ENCODE peak calls at places on chromosome 19, in five cellular contexts. U is fibroblast of lung, P is GM23248, C is IMR-90, H is PC-3. W is an unnamed sample.

GRCh38 chr19:13181747-13182388 is 31.7 kb downstream of the IER2 start:
- DNase-seq in U (peak), P (peak), C (peak), H (peak), W (peak)

GRCh38 chr19:35031072-35031881 is 1.0 kb downstream of the SCN1B start:
- DNase-seq in U (peak), P (peak), C (peak), H (peak), W (peak)

GRCh38 chr19:23415561-23416191 is 20.4 kb upstream of the ZNF91 start:
- DNase-seq in U (peak), P (peak), C (no peak), H (no peak), W (no peak)

GRCh38 chr19:31145909-31146453 is 203.3 kb downstream of the TSHZ3 start:
- DNase-seq in U (no peak), P (no peak), C (no peak), H (no peak), W (no peak)

GRCh38 chr19:52343548-52343947 is 7.5 kb downstream of the ZNF610 start:
- DNase-seq in U (peak), P (peak), C (peak), H (peak), W (peak)

GRCh38 chr19:952680-953500 is 27.1 kb downstream of the ARID3A start:
- DNase-seq in U (no peak), P (no peak), C (no peak), H (peak), W (no peak)

GRCh38 chr19:35143818-35144217 is 763 bp downstream of the FXYD7 start:
- DNase-seq in U (no peak), P (no peak), C (no peak), H (no peak), W (no peak)

GRCh38 chr19:36850646-36851442 is at the start of gene ZNF345:
- DNase-seq in U (peak), P (peak), C (peak), H (peak), W (peak)

GRCh38 chr19:3185482-3186376 is at the start of gene NCLN:
- DNase-seq in U (peak), P (peak), C (peak), H (peak), W (peak)

GRCh38 chr19:10191347-10191746 is 3.4 kb downstream of the DNMT1 start:
- DNase-seq in U (peak), P (peak), C (peak), H (peak), W (peak)

GRCh38 chr19:49056101-49056901 is 1.2 kb downstream of the CGB7 start:
- DNase-seq in U (peak), P (peak), C (peak), H (peak), W (peak)

GRCh38 chr19:41239363-41239762 is 20.3 kb downstream of the AXL start:
- DNase-seq in U (no peak), P (no peak), C (no peak), H (no peak), W (no peak)

GRCh38 chr19:10724573-10725071 is 6.7 kb downstream of the DNM2 start:
- DNase-seq in U (no peak), P (peak), C (no peak), H (no peak), W (no peak)

GRCh38 chr19:35206379-35206778 is 22.2 kb downstream of the FAM187B start:
- DNase-seq in U (no peak), P (no peak), C (no peak), H (no peak), W (no peak)

GRCh38 chr19:7699422-7700127 is 2.4 kb downstream of the FCER2 start:
- DNase-seq in U (peak), P (peak), C (no peak), H (peak), W (no peak)

GRCh38 chr19:7700128-7700470 is 1.8 kb downstream of the FCER2 start:
- DNase-seq in U (no peak), P (no peak), C (no peak), H (no peak), W (no peak)

GRCh38 chr19:7699003-7699402 is 2.9 kb downstream of the FCER2 start:
- DNase-seq in U (no peak), P (no peak), C (no peak), H (no peak), W (no peak)

GRCh38 chr19:7701654-7702457 is at the start of gene FCER2:
- DNase-seq in U (no peak), P (no peak), C (no peak), H (no peak), W (no peak)

GRCh38 chr19:7701049-7701653 is 780 bp downstream of the FCER2 start:
- DNase-seq in U (no peak), P (no peak), C (no peak), H (no peak), W (no peak)
- H3K9ac ChIP-seq in U (no peak), P (no peak), C (no peak), H (no peak), W (no peak)

GRCh38 chr19:7480975-7481265 is 7.9 kb downstream of the PEX11G start:
- DNase-seq in U (no peak), P (no peak), C (no peak), H (no peak), W (no peak)

GRCh38 chr19:7480222-7480974 is 8.4 kb downstream of the PEX11G start:
- DNase-seq in U (no peak), P (no peak), C (no peak), H (no peak), W (no peak)

GRCh38 chr19:7478843-7479227 is 10.0 kb downstream of the PEX11G start:
- DNase-seq in U (no peak), P (no peak), C (no peak), H (no peak), W (no peak)

GRCh38 chr19:7483720-7484201 is 5.1 kb downstream of the PEX11G start:
- DNase-seq in U (no peak), P (no peak), C (no peak), H (no peak), W (no peak)

GRCh38 chr19:7482584-7483439 is 6.0 kb downstream of the PEX11G start:
- DNase-seq in U (no peak), P (peak), C (no peak), H (peak), W (no peak)
- H3K4me2 ChIP-seq in U (no peak), P (no peak), C (no peak), H (peak), W (no peak)

GRCh38 chr19:38837656-38838121 is 6.1 kb upstream of the ECH1 start:
- DNase-seq in U (peak), P (peak), C (peak), H (peak), W (no peak)
- H3K9ac ChIP-seq in U (no peak), P (no peak), C (no peak), H (peak), W (no peak)

DNA sequence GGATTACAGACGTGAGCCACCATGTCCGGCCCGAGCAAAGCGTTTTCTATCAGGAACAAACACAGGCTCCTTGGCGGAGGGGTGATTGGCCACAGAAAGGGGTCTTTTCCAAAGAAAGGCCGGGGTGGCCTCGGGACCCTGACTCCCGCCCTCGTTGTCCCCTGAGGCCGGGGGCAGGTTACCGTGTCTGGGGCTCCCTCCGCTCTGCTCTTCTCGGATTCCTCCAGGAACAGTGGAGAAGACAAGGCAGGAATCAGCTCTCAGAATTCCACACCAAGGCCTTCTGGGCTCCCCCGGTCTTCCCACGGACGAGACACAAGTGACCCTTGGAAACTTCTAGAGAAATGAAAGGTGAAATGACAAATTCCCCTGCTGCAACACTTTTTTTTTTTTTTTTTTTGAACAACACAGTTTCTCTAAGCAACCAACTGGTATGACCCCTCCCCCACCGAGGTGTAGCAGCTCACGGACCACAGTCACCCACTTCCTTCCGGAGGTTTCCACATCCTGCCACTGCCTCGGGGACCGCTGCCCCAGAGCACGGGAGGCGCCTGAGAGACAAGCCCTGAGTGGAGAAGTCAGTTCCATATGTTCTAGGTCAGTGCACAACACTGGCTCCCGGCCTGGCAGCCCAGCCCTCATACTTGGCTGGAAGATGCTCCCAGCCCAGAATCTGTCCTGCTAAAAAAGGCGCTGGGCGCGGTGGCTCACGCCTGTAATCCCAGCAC is 11.0 kb downstream of the MOB3A start:
- DNase-seq in U (peak), P (peak), C (no peak), H (peak), W (peak)
- H3K4me2 ChIP-seq in U (no peak), P (peak), C (no peak), H (peak), W (peak)

GRCh38 chr19:45968626-45969025 is 5.0 kb downstream of the NOVA2 start:
- DNase-seq in U (no peak), P (no peak), C (no peak), H (no peak), W (no peak)

GRCh38 chr19:45972081-45972943 is 1.4 kb downstream of the NOVA2 start:
- DNase-seq in U (peak), P (no peak), C (no peak), H (no peak), W (no peak)

GRCh38 chr19:45971260-45971902 is 2.3 kb downstream of the NOVA2 start:
- DNase-seq in U (no peak), P (no peak), C (no peak), H (no peak), W (no peak)

GRCh38 chr19:45967246-45967645 is 6.4 kb downstream of the NOVA2 start:
- DNase-seq in U (no peak), P (no peak), C (no peak), H (no peak), W (no peak)

DNA sequence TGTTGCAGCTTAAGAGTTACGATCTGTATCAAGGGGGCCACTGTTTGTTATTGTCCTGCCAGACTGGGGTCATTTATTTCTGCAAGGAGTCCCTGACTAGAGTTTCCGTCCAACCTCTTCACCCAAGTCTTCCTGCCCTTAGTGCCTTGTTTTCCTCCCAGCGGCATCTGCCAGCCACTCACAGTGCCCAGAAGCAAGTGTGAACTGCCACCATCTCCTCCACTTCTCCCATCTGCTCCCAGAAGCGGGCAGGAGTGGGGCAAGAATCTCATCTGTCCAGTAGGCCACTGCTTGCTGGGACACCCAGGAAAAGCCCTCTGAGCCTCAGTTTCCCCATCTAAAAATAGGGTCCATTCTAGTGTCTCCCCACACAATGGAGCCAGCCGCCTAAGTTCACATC is 4.0 kb downstream of the NOVA2 start:
- DNase-seq in U (no peak), P (no peak), C (no peak), H (no peak), W (no peak)
- H3K9ac ChIP-seq in U (no peak), P (no peak), C (no peak), H (no peak), W (no peak)

GRCh38 chr19:54694648-54695047 is 29.6 kb upstream of the KIR3DL3 start:
- DNase-seq in U (no peak), P (no peak), C (no peak), H (no peak), W (no peak)
- H3K4me2 ChIP-seq in U (no peak), P (no peak), C (no peak), H (no peak), W (no peak)

DNA sequence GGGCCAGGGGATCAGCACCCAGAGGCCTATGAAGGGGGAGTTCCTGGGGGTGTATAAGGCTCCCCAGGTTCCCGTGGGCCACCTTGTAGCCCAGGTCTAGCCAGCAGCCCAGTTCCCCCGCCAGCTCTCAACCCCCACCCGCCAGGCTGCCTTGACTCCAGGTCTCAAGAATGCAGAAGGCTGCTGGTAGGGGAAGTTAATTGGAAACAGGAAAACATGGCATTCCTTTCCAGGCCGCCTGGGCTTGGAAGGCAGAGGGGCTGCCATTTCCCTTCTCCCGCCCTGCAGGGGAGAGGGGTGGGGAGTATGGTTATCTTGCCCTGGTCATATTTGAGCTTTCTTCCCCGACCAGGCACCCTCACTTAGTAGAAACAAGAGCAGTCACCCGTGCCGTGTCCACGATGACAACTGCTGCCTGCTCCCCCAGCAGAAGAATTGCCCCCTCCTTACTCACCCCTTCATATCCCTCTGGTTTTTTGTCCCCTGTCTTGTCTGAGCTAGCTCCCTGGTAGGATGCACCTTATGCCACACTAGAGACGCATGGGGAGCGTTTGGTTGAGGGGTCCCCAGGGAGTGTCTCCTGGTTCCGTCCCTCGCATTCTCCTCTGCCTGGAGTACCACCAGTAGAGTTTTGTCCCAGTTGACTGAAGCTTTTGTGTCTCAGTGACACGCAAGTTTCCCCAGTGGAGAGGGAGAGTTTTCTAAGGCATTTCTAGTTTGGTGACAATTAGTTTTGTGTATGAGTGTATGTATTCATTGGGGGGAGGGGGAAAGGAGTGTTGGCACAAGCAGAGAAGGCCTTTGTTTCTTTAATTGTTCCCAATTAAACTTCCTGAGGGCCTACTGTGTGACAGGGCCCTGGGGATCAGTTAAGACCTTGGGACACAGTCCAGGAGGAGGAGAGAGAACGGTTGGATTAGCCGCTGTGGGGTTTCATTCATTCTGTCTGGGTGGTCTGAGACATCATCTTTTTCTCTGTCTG is 4.5 kb downstream of the BICRA start:
- DNase-seq in U (peak), P (peak), C (peak), H (no peak), W (peak)
- H3K9ac ChIP-seq in U (no peak), P (peak), C (no peak), H (no peak), W (peak)